ENCODE peak calls at places on chromosomes 5 and 9, in four cellular contexts. L, S, D and P are unnamed samples.

GRCh38 chr5:113061851-113062631 is 85.4 kb downstream of the DCP2 start:
- DNase-seq in D (no peak), S (no peak), L (no peak), P (no peak)

GRCh38 chr9:26391036-26391435 is 501.6 kb downstream of the CAAP1 start:
- DNase-seq in S (no peak), L (no peak), D (no peak), P (no peak)

GRCh38 chr9:124472770-124473169 is 22.5 kb downstream of the ADGRD2 start:
- DNase-seq in S (no peak), L (peak; percentile 37), D (no peak), P (no peak)

GRCh38 chr5:168967882-168968620 is 332.9 kb downstream of the SLIT3 start:
- DNase-seq in D (no peak), L (no peak), S (no peak), P (no peak)

GRCh38 chr5:115557667-115558387 is 13.3 kb upstream of the FEM1C start:
- DNase-seq in L (no peak), S (no peak), D (peak; percentile 3), P (no peak)

GRCh38 chr9:107342762-107343161 is 59.7 kb downstream of the RAD23B start:
- DNase-seq in D (no peak), L (no peak), S (no peak), P (no peak)

GRCh38 chr9:94935396-94935795 is 208.9 kb downstream of the AOPEP start:
- DNase-seq in D (no peak), L (no peak), S (no peak), P (no peak)

GRCh38 chr9:81479573-81479972 is 209.8 kb downstream of the TLE1 start:
- DNase-seq in D (no peak), L (no peak), S (no peak), P (no peak)

GRCh38 chr5:177542816-177543472 is 11.4 kb downstream of the FAM193B start:
- DNase-seq in D (no peak), S (no peak), L (no peak), P (no peak)

GRCh38 chr5:94471496-94471895 is 146.9 kb downstream of the KIAA0825 start:
- DNase-seq in D (no peak), S (no peak), L (no peak), P (no peak)

GRCh38 chr9:94639996-94640376 is 668 bp upstream of the FBP1 start:
- DNase-seq in S (no peak), D (no peak), L (no peak), P (peak; percentile 67)

GRCh38 chr9:97980918-97981827 is 2.0 kb upstream of the ANP32B start:
- DNase-seq in D (peak; percentile 72), L (peak; percentile 67), S (no peak), P (no peak)
- TF ChIP-seq CREM in D (no peak), L (no peak), S (no peak), P (no peak)

GRCh38 chr9:37293664-37294524 is 128.6 kb upstream of the GRHPR start:
- DNase-seq in L (no peak), S (peak; percentile 91), D (no peak), P (no peak)

GRCh38 chr9:37292896-37293295 is 129.6 kb upstream of the GRHPR start:
- DNase-seq in D (no peak), L (no peak), S (no peak), P (no peak)

GRCh38 chr9:37297592-37297991 is 124.9 kb upstream of the GRHPR start:
- DNase-seq in D (no peak), S (no peak), L (no peak), P (no peak)

GRCh38 chr9:37295796-37296195 is 126.7 kb upstream of the GRHPR start:
- DNase-seq in D (no peak), L (peak; percentile 52), S (no peak), P (no peak)

DNA sequence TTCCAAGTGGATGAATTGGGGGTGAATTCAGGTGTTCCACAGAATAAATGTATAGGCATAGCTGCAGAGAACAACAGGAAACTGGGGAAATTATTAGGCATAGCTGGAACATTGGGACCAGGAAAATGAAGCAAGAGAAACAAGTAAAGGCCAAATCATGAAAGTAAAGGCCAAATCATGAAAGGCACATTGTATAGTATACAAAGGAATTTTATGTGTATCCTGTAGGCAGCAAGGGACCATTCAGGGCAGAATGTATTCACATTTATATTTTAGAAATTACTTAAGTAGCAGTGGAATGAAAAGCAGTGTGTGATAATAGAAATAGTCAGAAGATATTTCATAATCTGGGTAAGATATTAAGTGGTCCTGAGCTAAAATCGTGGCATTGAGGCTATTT is 127.3 kb upstream of the GRHPR start:
- DNase-seq in D (no peak), L (no peak), S (no peak), P (no peak)
- TF ChIP-seq CBFB in D (no peak), L (no peak), S (no peak), P (no peak)

GRCh38 chr5:141715340-141715905 is 33.4 kb upstream of the ARAP3 start:
- DNase-seq in S (no peak), L (no peak), D (no peak), P (no peak)
- TF ChIP-seq MAX in S (no peak), L (no peak), D (no peak), P (no peak)

GRCh38 chr9:120538339-120538738 is 41.6 kb downstream of the CDK5RAP2 start:
- DNase-seq in L (no peak), D (peak; percentile 95), S (no peak), P (no peak)
- TF ChIP-seq CREM in L (no peak), D (no peak), S (no peak), P (no peak)

DNA sequence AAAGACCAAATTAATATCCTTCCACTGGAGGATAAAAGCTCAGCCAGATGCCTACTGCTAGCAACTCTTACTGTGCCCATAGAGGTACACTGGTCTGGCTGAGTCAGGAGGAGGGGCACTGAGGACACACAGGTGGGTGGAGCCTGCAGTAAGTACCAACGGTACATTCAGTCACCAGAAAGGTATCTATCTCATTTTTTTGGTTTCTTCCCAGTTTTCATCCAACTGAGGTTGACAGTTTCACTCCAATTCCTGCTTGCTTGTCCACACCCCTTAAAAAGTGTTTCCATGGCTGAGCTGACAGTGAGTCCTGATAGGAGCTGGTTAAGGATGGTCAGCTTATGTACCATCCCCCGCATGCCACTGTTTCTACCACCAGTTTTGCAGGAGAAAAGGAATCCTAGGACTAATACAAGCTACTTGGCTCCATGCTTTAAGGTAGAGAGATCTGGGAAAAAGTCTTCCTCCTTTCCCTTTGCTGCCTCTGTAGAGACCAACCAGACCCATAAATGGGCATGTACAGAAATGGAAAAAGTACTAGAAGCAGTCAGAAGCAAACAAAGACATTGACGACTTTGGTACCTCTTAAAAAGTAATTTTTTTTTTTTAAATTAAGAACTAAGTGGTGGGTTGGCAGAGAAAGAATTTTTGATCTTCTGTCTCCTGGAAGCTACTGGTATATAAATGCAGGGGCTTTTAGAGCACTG is 3.2 kb downstream of the ELL2 start:
- DNase-seq in L (no peak), S (no peak), D (peak; percentile 65), P (no peak)
- TF ChIP-seq CBFB in L (no peak), S (no peak), D (no peak), P (no peak)

DNA sequence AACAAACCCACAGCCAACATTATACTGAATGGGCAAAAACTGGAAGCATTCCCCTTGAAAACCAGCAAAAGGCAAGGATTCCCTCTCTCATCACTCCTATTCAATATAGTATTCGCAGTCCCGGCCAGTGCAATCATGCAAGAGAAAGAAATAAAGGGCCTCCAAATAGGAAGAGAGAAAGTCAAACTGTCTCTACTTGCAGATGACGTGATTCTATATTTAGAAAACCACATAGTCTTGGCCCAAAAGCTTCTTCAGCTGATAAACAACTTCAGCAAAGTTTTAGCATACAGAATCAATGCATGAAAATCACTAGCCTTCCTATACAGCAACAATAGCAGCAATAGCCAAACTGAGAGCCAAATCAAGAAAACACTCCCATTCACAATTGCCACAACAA is 333.7 kb upstream of the EDIL3 start:
- DNase-seq in S (no peak), L (no peak), D (no peak), P (no peak)
- TF ChIP-seq MAX in S (no peak), L (no peak), D (no peak), P (no peak)

DNA sequence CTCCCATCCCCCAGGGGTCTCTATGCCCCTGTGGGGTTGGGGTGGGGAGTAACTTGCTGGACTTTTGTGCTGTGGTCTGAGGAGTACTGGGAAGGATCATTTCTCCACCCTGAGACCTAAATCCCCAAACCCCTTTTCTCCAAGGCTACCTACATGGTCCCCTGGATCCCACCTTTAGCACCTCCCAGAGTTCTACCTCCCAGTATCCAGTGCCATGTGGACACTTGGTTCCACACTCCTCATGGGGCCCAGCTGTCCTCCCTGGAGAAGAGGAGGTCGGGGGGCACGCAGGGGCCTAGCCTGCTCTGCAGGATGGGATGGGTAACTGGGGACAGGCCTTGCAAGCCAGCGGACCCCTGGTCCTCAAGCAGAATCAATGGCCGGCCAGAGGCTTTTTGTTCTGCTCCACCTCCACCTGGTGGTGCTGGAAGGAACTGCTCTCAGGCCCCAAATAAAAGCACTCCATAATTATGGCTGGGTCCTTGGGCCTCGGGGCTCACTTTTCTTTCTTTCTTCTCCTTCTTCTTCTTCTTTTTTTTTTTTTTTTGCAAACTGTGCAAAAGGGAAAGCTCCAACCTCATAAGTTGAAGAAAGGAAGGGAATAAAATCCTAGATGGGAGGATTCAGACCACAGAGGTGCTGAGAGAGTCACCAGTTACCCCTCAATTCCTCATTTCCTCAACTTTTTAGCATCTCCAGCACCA is 68.4 kb downstream of the PSD2 start:
- DNase-seq in S (no peak), L (peak; percentile 69), D (peak; percentile 28), P (peak; percentile 81)
- TF ChIP-seq CREM in S (no peak), L (no peak), D (no peak), P (no peak)

GRCh38 chr5:106640511-106640910 is 1030.2 kb downstream of the EFNA5 start:
- DNase-seq in D (no peak), S (no peak), L (no peak), P (no peak)

GRCh38 chr5:106634375-106634774 is 1036.4 kb downstream of the EFNA5 start:
- DNase-seq in L (no peak), D (no peak), S (no peak), P (no peak)

GRCh38 chr5:106637275-106637674 is 1033.5 kb downstream of the EFNA5 start:
- DNase-seq in D (no peak), L (no peak), S (no peak), P (no peak)

DNA sequence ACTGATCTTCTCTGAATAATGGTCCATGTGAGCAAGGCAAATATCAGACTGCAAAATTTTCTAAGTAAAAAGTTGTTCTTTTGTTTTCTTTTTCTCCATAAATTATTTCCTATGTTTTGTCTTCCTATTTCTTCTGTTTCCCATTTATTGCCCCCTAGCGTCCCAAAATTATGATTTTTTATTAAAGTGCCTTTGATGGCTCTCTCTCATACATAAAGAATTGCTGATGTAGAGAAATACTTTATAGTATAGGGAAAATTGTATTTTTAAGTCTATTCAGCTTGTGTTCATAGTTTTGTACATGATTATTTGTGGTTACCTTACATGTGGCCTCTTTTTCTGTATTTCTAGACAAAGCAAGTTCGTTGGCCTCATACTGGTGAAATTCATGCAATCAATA is 1031.2 kb downstream of the EFNA5 start:
- DNase-seq in S (no peak), D (no peak), L (no peak), P (no peak)
- TF ChIP-seq CBFB in S (no peak), D (no peak), L (no peak), P (no peak)

GRCh38 chr9:108691614-108692013 is 164.2 kb downstream of the ACTL7B start:
- DNase-seq in L (no peak), D (peak; percentile 23), S (no peak), P (no peak)
- TF ChIP-seq MAX in L (no peak), D (no peak), S (no peak), P (no peak)